ENCODE peak calls at places on chromosomes 5 and 9, in ten cellular contexts. Z is pancreas, M is B cell, R is dorsolateral prefrontal cortex, O is brain microvascular endothelial cell, H is colonic mucosa, Y is neural crest cell, U is activated B cell treated with CpG ODN at 0.5 μM for 24 hours, T is foreskin keratinocyte, F is OCI-LY7. D is an unnamed sample.

GRCh38 chr5:32612134-32612888 is 27.0 kb downstream of the SUB1 start:
- DNase-seq in Z (no peak), M (no peak), R (no peak), O (peak), H (peak), Y (no peak), U (no peak), T (no peak), F (no peak), D (no peak)

GRCh38 chr5:170570492-170570891 is 66.7 kb downstream of the KCNIP1 start:
- DNase-seq in Z (no peak), M (no peak), R (no peak), O (no peak), H (no peak), Y (no peak), U (no peak), T (no peak), F (no peak), D (no peak)

GRCh38 chr5:3593771-3594513 is 1.7 kb upstream of the IRX1 start:
- DNase-seq in Z (no peak), M (no peak), R (no peak), O (no peak), H (no peak), Y (no peak), U (no peak), T (no peak), F (no peak), D (no peak)

GRCh38 chr9:138074516-138074915 is 196.9 kb downstream of the CACNA1B start:
- DNase-seq in Z (no peak), M (no peak), R (no peak), O (no peak), H (no peak), Y (no peak), U (peak), T (no peak), F (no peak), D (peak)

GRCh38 chr9:130570200-130570599 is 9.2 kb upstream of the FUBP3 start:
- DNase-seq in Z (no peak), M (no peak), R (no peak), O (peak), H (no peak), Y (no peak), U (no peak), T (no peak), F (no peak), D (no peak)

GRCh38 chr5:66952153-66952552 is 244.4 kb downstream of the CD180 start:
- DNase-seq in Z (no peak), M (no peak), R (no peak), O (no peak), H (no peak), Y (no peak), U (no peak), T (no peak), F (no peak), D (no peak)

GRCh38 chr5:100901851-100902341 is 1.2 kb downstream of the ST8SIA4 start:
- DNase-seq in Z (no peak), M (peak), R (no peak), O (no peak), H (peak), Y (no peak), U (no peak), T (no peak), F (peak), D (no peak)

GRCh38 chr5:107468286-107468685 is 202.5 kb downstream of the EFNA5 start:
- DNase-seq in Z (no peak), M (no peak), R (no peak), O (no peak), H (no peak), Y (no peak), U (no peak), T (no peak), F (no peak), D (no peak)

GRCh38 chr5:135460246-135461033 is 8.3 kb upstream of the TIFAB start:
- DNase-seq in Z (peak), M (no peak), R (no peak), O (no peak), H (no peak), Y (no peak), U (peak), T (no peak), F (no peak), D (no peak)

GRCh38 chr5:149337746-149338145 is 7.6 kb upstream of the GRPEL2 start:
- DNase-seq in Z (no peak), M (no peak), R (no peak), O (no peak), H (no peak), Y (no peak), U (no peak), T (no peak), F (no peak), D (no peak)

GRCh38 chr9:33429256-33430080 is 17.9 kb downstream of the AQP3 start:
- DNase-seq in Z (no peak), M (no peak), R (no peak), O (no peak), H (no peak), Y (no peak), U (no peak), T (no peak), F (no peak), D (no peak)

GRCh38 chr9:137199411-137200121 is 975 bp downstream of the TPRN start:
- DNase-seq in Z (peak), M (no peak), R (no peak), O (no peak), H (no peak), Y (no peak), U (no peak), T (no peak), F (no peak), D (no peak)

GRCh38 chr5:39464096-39464495 is 39.3 kb upstream of the DAB2 start:
- DNase-seq in Z (no peak), M (no peak), R (no peak), O (no peak), H (no peak), Y (no peak), U (no peak), T (no peak), F (no peak), D (no peak)

GRCh38 chr5:94376672-94377345 is 241.6 kb downstream of the KIAA0825 start:
- DNase-seq in Z (no peak), M (no peak), R (no peak), O (no peak), H (no peak), Y (no peak), U (no peak), T (no peak), F (no peak), D (no peak)

GRCh38 chr5:59095480-59095879 is 512.6 kb downstream of the RAB3C start:
- DNase-seq in Z (no peak), M (no peak), R (no peak), O (no peak), H (no peak), Y (no peak), U (no peak), T (no peak), F (no peak), D (no peak)

GRCh38 chr5:3825888-3826465 is 230.3 kb downstream of the IRX1 start:
- DNase-seq in Z (no peak), M (no peak), R (no peak), O (no peak), H (no peak), Y (no peak), U (no peak), T (no peak), F (no peak), D (no peak)

GRCh38 chr9:129646252-129646651 is 4.3 kb upstream of the ASB6 start:
- DNase-seq in Z (no peak), M (no peak), R (no peak), O (no peak), H (no peak), Y (no peak), U (no peak), T (no peak), F (no peak), D (no peak)

GRCh38 chr9:126483468-126484056 is 130.2 kb upstream of the LMX1B start:
- DNase-seq in Z (no peak), M (no peak), R (peak), O (no peak), H (no peak), Y (no peak), U (no peak), T (no peak), F (no peak), D (no peak)

GRCh38 chr9:137111788-137112563 is 2.6 kb downstream of the DPP7 start:
- DNase-seq in Z (peak), M (peak), R (no peak), O (no peak), H (no peak), Y (no peak), U (no peak), T (no peak), F (no peak), D (no peak)

GRCh38 chr5:21663082-21663481 is 1190.1 kb downstream of the CDH12 start:
- DNase-seq in Z (no peak), M (no peak), R (no peak), O (no peak), H (no peak), Y (no peak), U (no peak), T (no peak), F (no peak), D (no peak)

GRCh38 chr5:9437741-9438240 is 108.1 kb downstream of the SEMA5A start:
- DNase-seq in Z (no peak), M (no peak), R (no peak), O (peak), H (no peak), Y (no peak), U (no peak), T (no peak), F (no peak), D (no peak)

GRCh38 chr5:65199988-65200668 is 281.6 kb downstream of the ADAMTS6 start:
- DNase-seq in Z (no peak), M (no peak), R (no peak), O (no peak), H (no peak), Y (no peak), U (no peak), T (no peak), F (no peak), D (no peak)

GRCh38 chr9:127450170-127450830 is 906 bp downstream of the RPL12 start:
- DNase-seq in Z (no peak), M (no peak), R (no peak), O (no peak), H (peak), Y (no peak), U (no peak), T (no peak), F (peak), D (no peak)

GRCh38 chr5:113140837-113141661 is 164.5 kb downstream of the DCP2 start:
- DNase-seq in Z (no peak), M (no peak), R (no peak), O (peak), H (no peak), Y (no peak), U (no peak), T (peak), F (no peak), D (no peak)

GRCh38 chr9:100667448-100667847 is 89.6 kb downstream of the CAVIN4 start:
- DNase-seq in Z (no peak), M (no peak), R (no peak), O (no peak), H (no peak), Y (no peak), U (no peak), T (no peak), F (no peak), D (no peak)

GRCh38 chr5:155822177-155822576 is 504.8 kb upstream of the SGCD start:
- DNase-seq in Z (no peak), M (no peak), R (no peak), O (no peak), H (no peak), Y (no peak), U (no peak), T (no peak), F (no peak), D (no peak)
- TF ChIP-seq CTCF in Z (no peak), M (no peak), R (no peak), O (no peak), H (no peak), Y (no peak), U (no peak), T (no peak), F (peak), D (no peak)

DNA sequence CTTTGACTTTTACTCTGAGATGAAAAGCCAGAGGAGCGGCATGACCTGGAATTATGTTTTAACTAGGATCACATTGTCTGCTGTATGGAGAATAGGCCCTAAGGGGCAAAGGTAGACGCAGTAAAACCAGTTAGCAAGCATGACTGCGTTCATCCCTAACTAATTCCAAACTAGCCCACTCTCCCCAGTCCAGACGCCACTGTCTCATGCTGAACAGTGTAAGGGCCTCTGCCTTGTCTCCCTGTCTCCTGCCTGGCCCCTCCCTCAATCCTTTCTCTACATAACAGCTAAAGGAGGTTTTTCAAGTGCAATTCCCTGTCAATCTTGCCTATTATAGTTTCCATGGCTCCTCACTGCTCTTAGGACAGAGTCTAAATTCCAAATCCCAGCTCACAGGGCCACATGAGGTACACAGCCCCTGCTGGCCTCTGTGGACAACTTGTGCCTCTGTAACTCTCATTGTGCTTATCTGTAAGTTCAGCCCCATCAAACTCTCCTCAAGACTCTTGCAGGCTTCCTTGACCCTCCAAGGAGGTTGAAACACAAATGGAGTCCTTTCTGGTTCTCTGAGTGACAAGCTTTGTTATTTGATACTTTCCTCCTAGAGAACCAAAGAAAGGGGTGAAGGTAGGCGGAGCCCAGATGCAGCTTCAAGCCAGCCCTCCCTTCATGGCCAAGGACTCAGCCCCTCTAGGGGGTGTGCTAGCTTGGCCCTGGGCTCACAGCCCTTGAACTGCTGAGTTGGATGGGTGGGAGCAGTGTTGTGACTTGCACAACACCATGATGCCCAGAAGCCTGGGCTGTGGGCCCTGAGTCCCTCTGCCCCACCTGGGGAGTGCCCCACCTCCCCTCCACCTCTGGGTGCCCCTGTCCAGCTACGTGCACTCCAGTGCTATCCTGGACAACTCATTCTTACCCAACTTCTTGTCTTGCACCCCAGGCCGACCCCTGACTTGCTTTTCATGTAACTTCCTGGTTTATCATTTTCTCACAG is 15.9 kb upstream of the SLC22A4 start:
- DNase-seq in Z (no peak), M (no peak), R (no peak), O (no peak), H (no peak), Y (no peak), U (no peak), T (no peak), F (no peak), D (no peak)
- TF ChIP-seq CTCF in Z (no peak), M (no peak), R (no peak), O (no peak), H (no peak), Y (no peak), U (no peak), T (no peak), F (no peak), D (no peak)

DNA sequence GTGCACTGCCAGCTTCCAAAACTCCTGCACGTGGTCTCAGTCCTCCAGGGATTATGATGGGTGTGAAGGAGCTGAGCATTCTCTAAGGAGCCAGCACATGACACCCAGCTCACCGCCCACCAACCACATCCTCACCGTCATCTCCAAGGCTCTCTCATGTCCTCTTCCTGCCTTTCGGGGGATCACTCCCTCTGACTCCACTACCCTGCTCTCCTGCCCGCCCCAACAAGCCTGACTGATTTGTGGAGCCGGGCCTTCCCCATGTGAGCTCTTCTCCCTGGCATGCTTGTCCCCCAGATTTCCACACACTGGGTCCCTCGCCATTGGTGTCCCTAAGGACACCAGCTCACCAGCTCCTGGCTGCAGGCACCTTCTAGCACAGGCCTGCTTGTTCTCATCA is 1.9 kb downstream of the ABO start:
- DNase-seq in Z (no peak), M (no peak), R (no peak), O (no peak), H (no peak), Y (no peak), U (no peak), T (no peak), F (no peak), D (peak)
- TF ChIP-seq CTCF in Z (no peak), M (no peak), R (no peak), O (no peak), H (no peak), Y (no peak), U (no peak), T (no peak), F (no peak), D (no peak)

DNA sequence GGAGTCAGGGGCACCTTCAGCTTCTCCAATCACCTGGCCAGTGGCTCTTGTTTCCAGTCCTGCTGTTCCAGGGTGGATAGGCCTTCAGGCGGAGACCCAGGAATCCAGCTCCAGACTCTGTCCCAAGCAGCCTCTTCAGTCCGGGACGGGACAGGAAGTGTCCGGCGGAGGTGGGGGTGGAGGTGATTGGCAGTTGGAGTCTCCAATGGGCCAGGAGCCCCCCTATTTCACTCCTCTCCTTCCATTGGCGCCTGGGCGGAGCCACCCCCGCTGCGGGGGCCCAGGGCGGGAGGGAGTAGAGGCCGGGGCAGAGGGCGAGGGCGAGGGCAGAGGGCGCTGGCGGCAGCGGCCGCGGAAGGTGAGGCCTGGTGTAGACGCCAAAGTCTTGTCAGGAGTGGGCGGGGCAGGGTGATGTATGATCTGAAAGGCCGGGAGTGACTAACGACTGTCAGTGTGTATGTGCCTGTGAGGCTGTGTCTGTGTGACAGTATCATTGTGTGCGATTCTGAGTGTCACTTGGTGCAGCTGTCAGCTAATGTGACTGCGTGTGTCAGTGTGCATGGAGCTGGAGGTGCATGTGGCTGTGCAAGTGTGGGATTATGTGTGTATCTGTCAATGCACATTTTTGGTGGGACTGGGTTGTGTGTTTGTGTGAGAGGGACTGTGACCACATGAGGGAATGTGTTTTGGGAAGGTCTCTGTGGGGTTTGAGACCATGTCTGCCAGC is at the start of gene IL11RA:
- DNase-seq in Z (peak), M (no peak), R (peak), O (peak), H (peak), Y (peak), U (no peak), T (peak), F (peak), D (peak)
- TF ChIP-seq CTCF in Z (no peak), M (no peak), R (peak), O (no peak), H (no peak), Y (no peak), U (no peak), T (no peak), F (no peak), D (no peak)

DNA sequence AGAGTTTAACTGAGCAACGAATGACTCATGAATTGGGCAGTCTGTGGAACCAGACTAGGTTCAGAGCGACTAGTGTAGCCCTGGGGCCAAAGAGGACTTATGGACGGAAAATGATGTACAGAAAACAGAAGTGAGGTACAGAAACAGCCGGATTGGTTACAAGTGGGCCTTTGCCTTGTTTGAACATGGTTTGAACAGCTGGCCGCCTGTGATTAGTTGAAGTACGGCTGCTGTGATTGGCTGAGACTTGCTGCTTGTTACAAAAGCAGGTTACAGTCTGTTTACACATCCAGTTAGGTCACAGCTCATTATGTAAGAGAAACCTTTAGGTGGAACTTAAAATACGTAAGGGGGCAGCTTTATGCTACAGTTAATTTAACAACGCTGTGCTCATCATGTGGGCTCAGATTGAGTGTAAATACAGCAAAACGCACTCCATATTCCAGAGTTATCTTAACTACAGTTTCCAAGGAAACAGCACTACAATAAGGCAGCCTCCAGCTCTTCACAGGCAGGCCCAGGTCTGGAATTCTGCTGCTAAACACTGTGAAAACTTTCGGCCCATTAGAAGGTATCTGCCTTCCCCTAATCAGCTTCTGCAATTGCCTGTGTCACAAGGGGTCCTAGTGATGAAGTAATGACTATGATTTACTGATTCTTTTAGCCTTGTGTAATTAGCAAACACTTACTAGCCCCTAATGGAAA is 6.5 kb downstream of the AMACR start:
- DNase-seq in Z (peak), M (no peak), R (no peak), O (no peak), H (peak), Y (no peak), U (no peak), T (no peak), F (no peak), D (no peak)
- TF ChIP-seq CTCF in Z (no peak), M (no peak), R (no peak), O (no peak), H (no peak), Y (no peak), U (no peak), T (no peak), F (no peak), D (no peak)